ENCODE peak calls at places on chromosomes 6 and 20, in five cellular contexts. I is testis, O is AG04450, A is astrocyte of the spinal cord, G is neural crest cell. V is an unnamed sample.

GRCh38 chr6:137145421-137145820 is 28.0 kb downstream of the IL22RA2 start:
- DNase-seq in I (no peak), O (no peak), A (no peak), G (no peak), V (no peak)

GRCh38 chr6:79702701-79703100 is 71.6 kb downstream of the SH3BGRL2 start:
- DNase-seq in I (no peak), O (no peak), A (no peak), G (no peak), V (no peak)

GRCh38 chr20:20816969-20817368 is 104.5 kb upstream of the RALGAPA2 start:
- DNase-seq in I (no peak), O (no peak), A (no peak), G (no peak), V (no peak)

GRCh38 chr6:13848553-13849150 is 34.3 kb upstream of the MCUR1 start:
- DNase-seq in I (no peak), O (peak), A (no peak), G (no peak), V (no peak)

GRCh38 chr6:162251257-162251656 is 476.3 kb downstream of the PRKN start:
- DNase-seq in I (no peak), O (no peak), A (no peak), G (no peak), V (no peak)

GRCh38 chr6:33566182-33567084 is 13.6 kb downstream of the BAK1 start:
- DNase-seq in I (no peak), O (no peak), A (no peak), G (no peak), V (no peak)

GRCh38 chr6:10382728-10383127 is 32.1 kb downstream of the TFAP2A start:
- DNase-seq in I (no peak), O (no peak), A (no peak), G (no peak), V (no peak)

GRCh38 chr6:26743157-26743821 is 83.7 kb upstream of the ZNF322 start:
- DNase-seq in I (no peak), O (no peak), A (peak), G (no peak), V (peak)

GRCh38 chr6:23218751-23219150 is 649.4 kb downstream of the HDGFL1 start:
- DNase-seq in I (no peak), O (no peak), A (no peak), G (no peak), V (no peak)

GRCh38 chr6:140542858-140543257 is 1168.4 kb upstream of the CITED2 start:
- DNase-seq in I (no peak), O (no peak), A (no peak), G (no peak), V (no peak)

GRCh38 chr20:20938599-20938998 is 167.6 kb downstream of the LINC00237 start:
- DNase-seq in I (no peak), O (no peak), A (no peak), G (no peak), V (no peak)

GRCh38 chr6:11120273-11121005 is 8.9 kb upstream of the ERVFRD-1 start:
- DNase-seq in I (no peak), O (no peak), A (peak), G (no peak), V (no peak)

GRCh38 chr20:3911956-3912355 is 22.8 kb downstream of the PANK2 start:
- DNase-seq in I (peak), O (no peak), A (no peak), G (no peak), V (no peak)

GRCh38 chr20:43955244-43956191 is 40.9 kb downstream of the TOX2 start:
- DNase-seq in I (no peak), O (peak), A (peak), G (no peak), V (no peak)

GRCh38 chr6:24922854-24923253 is 12.9 kb downstream of the RIPOR2 start:
- DNase-seq in I (no peak), O (no peak), A (no peak), G (no peak), V (no peak)

GRCh38 chr20:49343246-49343645 is 65.4 kb upstream of the ZNFX1 start:
- DNase-seq in I (no peak), O (no peak), A (no peak), G (no peak), V (no peak)

GRCh38 chr6:55011034-55011433 is 163.3 kb upstream of the HCRTR2 start:
- DNase-seq in I (no peak), O (no peak), A (no peak), G (no peak), V (no peak)
- TF ChIP-seq CTCF in I (no peak), O (no peak), A (no peak), G (no peak), V (no peak)

DNA sequence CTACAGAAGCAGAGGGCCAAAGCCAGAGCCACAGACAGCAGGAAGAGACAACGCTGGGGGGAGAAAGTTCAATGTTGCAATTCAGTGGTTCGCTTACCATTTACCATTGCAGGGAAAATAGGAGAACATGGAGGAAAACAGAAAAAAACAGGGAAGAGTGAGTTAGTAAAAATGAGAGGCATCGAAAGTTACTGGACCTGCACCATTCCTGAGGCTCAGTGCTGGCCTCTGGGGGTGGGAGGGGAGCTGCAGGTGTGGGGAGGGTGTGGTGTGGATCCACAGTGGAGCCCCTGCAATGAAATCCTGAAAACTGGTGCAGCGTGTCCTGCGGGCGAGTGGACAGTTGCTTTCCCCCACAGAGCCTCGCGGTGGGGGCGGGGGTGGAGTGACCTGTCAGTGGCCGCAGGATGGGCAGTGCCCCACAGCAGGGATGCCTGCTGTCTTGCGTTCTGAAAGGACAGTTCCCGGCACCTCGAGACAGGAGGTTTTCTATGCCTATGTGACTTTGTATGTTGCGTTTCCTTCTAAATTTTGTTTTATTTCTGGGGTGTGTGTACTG is 5.7 kb downstream of the TMEM181 start:
- DNase-seq in I (no peak), O (no peak), A (no peak), G (no peak), V (no peak)
- TF ChIP-seq CTCF in I (no peak), O (no peak), A (peak), G (no peak), V (no peak)

GRCh38 chr6:61203966-61204496 is 1082.0 kb downstream of the KHDRBS2 start:
- DNase-seq in I (no peak), O (no peak), A (no peak), G (no peak), V (no peak)

GRCh38 chr6:61200444-61200843 is 1085.6 kb downstream of the KHDRBS2 start:
- DNase-seq in I (no peak), O (no peak), A (no peak), G (no peak), V (no peak)
- TF ChIP-seq CTCF in I (no peak), O (no peak), A (no peak), G (no peak), V (no peak)

GRCh38 chr6:2790588-2790987 is 25.4 kb downstream of the WRNIP1 start:
- DNase-seq in I (no peak), O (peak), A (peak), G (no peak), V (peak)
- TF ChIP-seq CTCF in I (no peak), O (peak), A (no peak), G (no peak), V (no peak)

GRCh38 chr20:62502496-62503095 is 26.8 kb upstream of the GATA5 start:
- DNase-seq in I (no peak), O (no peak), A (no peak), G (no peak), V (no peak)

GRCh38 chr20:62498874-62499273 is 23.1 kb upstream of the GATA5 start:
- DNase-seq in I (no peak), O (no peak), A (no peak), G (no peak), V (no peak)

GRCh38 chr20:62501801-62502495 is 26.2 kb upstream of the GATA5 start:
- DNase-seq in I (no peak), O (no peak), A (peak), G (no peak), V (no peak)

GRCh38 chr20:62500237-62500864 is 24.6 kb upstream of the GATA5 start:
- DNase-seq in I (peak), O (no peak), A (peak), G (peak), V (peak)

DNA sequence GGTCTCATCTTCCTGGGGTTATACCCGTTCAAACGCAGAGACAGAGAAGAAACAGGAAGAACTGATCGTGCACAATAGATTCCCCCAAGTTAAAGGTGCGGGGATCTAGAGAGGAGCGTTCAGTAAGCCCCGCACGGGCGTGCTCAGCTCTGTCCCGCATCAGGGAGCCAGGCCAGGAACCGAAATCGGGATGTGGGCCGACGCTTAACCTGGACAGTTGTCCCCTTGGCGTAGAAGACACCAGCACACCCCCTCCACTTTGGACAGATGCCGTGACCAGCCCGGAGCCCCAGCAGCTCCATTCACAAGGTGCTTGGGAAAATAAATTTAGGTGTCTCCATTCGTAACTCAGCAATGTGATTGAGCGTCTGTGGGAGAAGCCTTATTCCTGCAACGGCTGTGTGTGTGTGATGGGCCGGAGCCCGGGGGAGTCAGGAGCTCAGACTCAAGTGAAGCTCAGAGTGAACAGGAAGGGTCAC is 24.0 kb upstream of the GATA5 start:
- DNase-seq in I (no peak), O (no peak), A (no peak), G (no peak), V (no peak)
- TF ChIP-seq CTCF in I (no peak), O (no peak), A (no peak), G (no peak), V (no peak)

GRCh38 chr20:62861732-62862336 is at the start of gene TCFL5:
- DNase-seq in I (peak), O (peak), A (peak), G (peak), V (peak)

GRCh38 chr20:62860924-62861691 is 514 bp downstream of the TCFL5 start:
- DNase-seq in I (no peak), O (no peak), A (no peak), G (no peak), V (peak)

GRCh38 chr20:62858059-62858458 is 3.6 kb downstream of the TCFL5 start:
- DNase-seq in I (no peak), O (no peak), A (no peak), G (no peak), V (no peak)

GRCh38 chr20:62859721-62860120 is 1.9 kb downstream of the TCFL5 start:
- DNase-seq in I (no peak), O (no peak), A (no peak), G (no peak), V (no peak)

DNA sequence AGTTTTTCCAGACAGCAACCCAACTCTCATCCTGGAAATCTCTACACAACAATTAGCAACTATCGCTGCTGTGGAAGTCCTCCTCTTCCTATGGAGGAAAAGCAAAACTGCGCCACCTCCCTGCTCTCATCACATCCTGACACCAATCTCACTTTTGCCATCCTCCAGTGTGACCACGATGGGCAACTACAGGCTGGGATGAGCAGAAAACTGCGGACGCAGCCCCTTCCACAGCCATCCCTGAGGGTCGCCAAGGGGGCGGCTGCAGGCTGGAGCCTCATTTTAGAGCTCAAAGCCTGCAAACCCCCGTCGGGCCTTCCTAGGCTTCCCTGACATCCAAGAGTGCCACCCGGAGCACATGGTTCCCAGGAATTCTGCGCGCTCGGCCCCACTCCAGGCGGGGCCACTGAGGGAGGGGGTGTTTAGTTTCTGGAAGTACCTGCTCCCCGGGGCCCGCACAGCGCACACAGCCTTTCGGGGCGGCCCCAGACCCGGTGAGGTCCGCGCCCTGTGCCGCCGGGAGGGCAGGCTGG is 1.2 kb downstream of the TCFL5 start:
- DNase-seq in I (no peak), O (no peak), A (no peak), G (no peak), V (no peak)
- TF ChIP-seq CTCF in I (no peak), O (no peak), A (peak), G (no peak), V (no peak)

V was measured in glutamatergic neuron.